ENCODE peak calls at places on chromosomes 12 and 14, in five cellular contexts. B is fibroblast of mammary gland, I is GM12864, H is gastrocnemius medialis, T is fibroblast of pulmonary artery. J is an unnamed sample.

GRCh38 chr14:39381366-39381765 is 50.9 kb downstream of the FBXO33 start:
- DNase-seq in B (no peak), I (no peak), H (no peak), T (no peak), J (peak)

GRCh38 chr14:70665448-70666363 is 24.0 kb downstream of the TTC9 start:
- DNase-seq in B (no peak), I (no peak), H (no peak), T (no peak), J (peak)

GRCh38 chr12:11697670-11698387 is 48.4 kb downstream of the ETV6 start:
- DNase-seq in B (peak), I (no peak), H (no peak), T (peak), J (peak)

GRCh38 chr12:98998697-98999299 is 353.7 kb downstream of the APAF1 start:
- DNase-seq in B (peak), I (no peak), H (no peak), T (peak), J (peak)

GRCh38 chr12:96878704-96879103 is 28.4 kb upstream of the NEDD1 start:
- DNase-seq in B (peak), I (no peak), H (no peak), T (peak), J (peak)

GRCh38 chr12:2667716-2668440 is 126.9 kb upstream of the FKBP4 start:
- DNase-seq in B (no peak), I (no peak), H (no peak), T (no peak), J (no peak)

GRCh38 chr12:70178038-70178437 is 65.2 kb upstream of the CNOT2 start:
- DNase-seq in B (peak), I (no peak), H (no peak), T (peak), J (peak)

GRCh38 chr12:3119745-3120660 is 42.8 kb downstream of the TSPAN9 start:
- DNase-seq in B (peak), I (no peak), H (peak), T (peak), J (peak)

GRCh38 chr14:89851031-89851430 is 103.5 kb downstream of the EFCAB11 start:
- DNase-seq in B (no peak), I (no peak), H (no peak), T (no peak), J (peak)

GRCh38 chr14:68404652-68405183 is 388.1 kb downstream of the ZFP36L1 start:
- DNase-seq in B (no peak), I (no peak), H (no peak), T (no peak), J (no peak)

GRCh38 chr14:75286313-75286712 is 7.7 kb downstream of the FOS start:
- DNase-seq in B (no peak), I (no peak), H (no peak), T (no peak), J (no peak)

GRCh38 chr14:88470542-88471440 is 84.0 kb downstream of the PTPN21 start:
- DNase-seq in B (peak), I (no peak), H (no peak), T (peak), J (peak)

GRCh38 chr14:19799880-19800279 is 3.7 kb upstream of the OR4N2 start:
- DNase-seq in B (no peak), I (no peak), H (no peak), T (no peak), J (no peak)

GRCh38 chr14:103074699-103075341 is 9.2 kb upstream of the LBHD2 start:
- DNase-seq in B (peak), I (no peak), H (no peak), T (no peak), J (no peak)

GRCh38 chr14:49972199-49972671 is 79.4 kb downstream of the ARF6 start:
- DNase-seq in B (peak), I (no peak), H (peak), T (peak), J (peak)

GRCh38 chr14:56976211-56976610 is 165.9 kb upstream of the OTX2 start:
- DNase-seq in B (no peak), I (no peak), H (no peak), T (no peak), J (no peak)
- H3K4me3 ChIP-seq in B (no peak), I (no peak), H (no peak), T (no peak), J (no peak)

GRCh38 chr14:95515080-95515489 is 1.4 kb downstream of the SYNE3 start:
- DNase-seq in B (no peak), I (no peak), H (no peak), T (peak), J (no peak)

GRCh38 chr14:95518045-95518751 is 1.7 kb upstream of the SYNE3 start:
- DNase-seq in B (no peak), I (no peak), H (no peak), T (peak), J (peak)

GRCh38 chr14:95516554-95517209 is at the start of gene SYNE3:
- DNase-seq in B (no peak), I (no peak), H (no peak), T (no peak), J (no peak)

GRCh38 chr14:95514131-95515079 is 2.0 kb downstream of the SYNE3 start:
- DNase-seq in B (no peak), I (no peak), H (no peak), T (no peak), J (no peak)

GRCh38 chr14:95515523-95516517 is 630 bp downstream of the SYNE3 start:
- DNase-seq in B (no peak), I (peak), H (no peak), T (peak), J (peak)
- TF ChIP-seq CTCF in B (no peak), I (peak), H (peak), T (peak), J (peak)

GRCh38 chr14:23308721-23309445 is 2.2 kb downstream of the BCL2L2 start:
- DNase-seq in B (no peak), I (no peak), H (no peak), T (no peak), J (no peak)

GRCh38 chr14:23307687-23308644 is 1.3 kb downstream of the BCL2L2 start:
- DNase-seq in B (peak), I (no peak), H (no peak), T (peak), J (no peak)

GRCh38 chr14:23306113-23306411 is 571 bp upstream of the BCL2L2 start:
- DNase-seq in B (peak), I (no peak), H (no peak), T (no peak), J (peak)

GRCh38 chr14:23307146-23307447 is 464 bp downstream of the BCL2L2 start:
- DNase-seq in B (no peak), I (no peak), H (no peak), T (no peak), J (no peak)

DNA sequence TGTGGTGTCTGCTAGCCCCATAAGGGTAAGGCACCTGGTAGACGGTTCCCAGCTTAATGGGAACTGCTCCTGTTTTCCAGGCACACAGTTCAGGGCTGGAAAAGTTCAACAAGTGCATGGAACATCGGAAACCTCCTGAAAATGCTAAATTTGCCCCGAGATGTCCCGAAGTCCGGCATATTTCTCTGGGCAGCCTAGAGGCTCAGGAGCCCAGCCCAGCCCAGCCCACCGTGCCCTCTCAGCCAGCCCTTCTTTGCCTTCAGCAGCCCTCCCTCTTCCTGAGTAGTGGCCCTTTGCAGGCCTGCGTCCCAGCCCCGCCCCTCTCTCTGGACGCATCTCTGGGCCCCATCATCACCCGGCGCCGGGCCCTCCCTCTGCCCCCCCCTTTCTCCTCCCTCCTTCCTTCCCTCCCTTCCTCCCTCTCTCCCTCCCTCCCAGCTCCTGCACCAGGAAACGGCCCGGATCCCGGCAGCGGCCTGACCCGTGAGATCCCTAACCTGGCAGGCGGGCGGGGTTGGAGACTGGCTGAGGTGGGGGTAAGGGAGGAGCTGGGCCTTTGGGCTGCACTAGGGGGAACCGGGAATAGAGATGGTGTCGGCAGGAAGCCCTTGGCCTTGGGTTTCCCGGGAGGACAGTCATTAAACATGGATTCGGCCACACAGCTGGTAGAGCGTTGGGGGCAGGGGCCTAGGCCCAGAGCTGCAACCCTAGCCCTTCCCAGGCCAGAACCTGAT is at the start of gene BCL2L2:
- DNase-seq in B (peak), I (no peak), H (peak), T (peak), J (peak)
- H3K4me3 ChIP-seq in B (peak), I (peak), H (peak), T (peak), J (peak)

DNA sequence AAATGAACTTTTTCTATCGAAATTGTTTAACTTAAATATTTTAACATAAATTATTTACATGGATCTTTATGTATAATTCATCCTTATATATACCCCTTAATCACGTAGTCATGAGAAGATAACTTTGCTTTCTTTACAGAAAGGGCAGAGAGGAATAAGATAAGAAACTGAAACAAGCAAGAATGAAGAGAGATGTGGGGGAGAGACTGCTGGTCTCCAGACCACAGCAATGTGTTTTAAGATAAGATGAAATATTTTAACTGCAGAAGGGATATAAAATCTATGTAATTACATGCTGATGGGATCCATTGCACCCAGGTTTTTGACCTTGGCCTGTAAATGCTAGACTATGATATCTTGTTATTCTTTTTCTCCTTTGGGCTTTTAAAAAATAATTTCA is 34.6 kb upstream of the DNM1L start:
- DNase-seq in B (no peak), I (no peak), H (no peak), T (peak), J (peak)
- TF ChIP-seq CTCF in B (no peak), I (no peak), H (no peak), T (no peak), J (no peak)

GRCh38 chr12:102957339-102958050 is at the start of gene ASCL1:
- DNase-seq in B (peak), I (no peak), H (no peak), T (peak), J (peak)
- H3K4me3 ChIP-seq in B (no peak), I (peak), H (peak), T (peak), J (peak)